ENCODE peak calls at places on chromosomes 12 and 14, in five cellular contexts. I, M, R, Y and N are unnamed samples. For H3K9me3 and H3K27me3, the result is how much of the 10 kb centered on the place peaks cover.

GRCh38 chr12:13851828-13852227 is 129.6 kb downstream of the GRIN2B start:
- DNase-seq in Y (no peak), I (no peak), R (no peak), M (no peak), N (no peak)

GRCh38 chr14:98956181-98956580 is 315.8 kb downstream of the BCL11B start:
- DNase-seq in I (no peak), Y (no peak), M (no peak), R (no peak), N (no peak)

GRCh38 chr14:21072781-21073339 is 2.8 kb downstream of the ARHGEF40 start:
- DNase-seq in Y (no peak), R (no peak), I (no peak), M (no peak), N (no peak)

GRCh38 chr14:90444077-90444696 is 47.4 kb downstream of the CALM1 start:
- DNase-seq in R (no peak), I (no peak), Y (peak), M (no peak), N (no peak)

GRCh38 chr12:67892289-67892688 is 97.0 kb upstream of the IFNG-AS1 start:
- DNase-seq in M (no peak), Y (no peak), I (no peak), R (no peak), N (no peak)

GRCh38 chr12:67472551-67472950 is 176.0 kb upstream of the DYRK2 start:
- DNase-seq in R (peak), Y (no peak), I (no peak), M (peak), N (no peak)

GRCh38 chr12:101727098-101727497 is 12.2 kb downstream of the SYCP3 start:
- DNase-seq in Y (no peak), R (no peak), I (no peak), M (no peak), N (no peak)

GRCh38 chr12:118059645-118060275 is 1.2 kb downstream of the WSB2 start:
- DNase-seq in M (no peak), I (no peak), Y (no peak), R (no peak), N (no peak)

GRCh38 chr12:95205685-95206084 is 11.6 kb downstream of the FGD6 start:
- DNase-seq in I (peak), Y (peak), M (no peak), R (no peak), N (no peak)

GRCh38 chr12:10551375-10551774 is 45.7 kb downstream of the EIF2S3B start:
- DNase-seq in I (no peak), R (no peak), Y (no peak), M (no peak), N (no peak)

GRCh38 chr12:76310110-76310509 is 38.1 kb downstream of the BBS10 start:
- DNase-seq in Y (peak), R (no peak), I (no peak), M (no peak), N (no peak)

GRCh38 chr14:85319998-85320397 is 209.9 kb upstream of the FLRT2 start:
- DNase-seq in Y (no peak), R (no peak), M (no peak), I (no peak), N (no peak)

GRCh38 chr14:64680013-64680674 is 24.1 kb upstream of the PLEKHG3 start:
- DNase-seq in M (no peak), R (peak), I (no peak), Y (peak), N (no peak)

GRCh38 chr14:55589171-55589570 is 9.2 kb downstream of the KTN1 start:
- DNase-seq in M (no peak), R (no peak), Y (no peak), I (no peak), N (no peak)

GRCh38 chr12:52041695-52042123 is 9.5 kb upstream of the NR4A1 start:
- DNase-seq in R (no peak), M (peak), Y (no peak), I (no peak), N (peak)

GRCh38 chr12:54372113-54372806 is 8.0 kb upstream of the GPR84 start:
- DNase-seq in Y (no peak), M (no peak), I (no peak), R (no peak), N (no peak)

GRCh38 chr12:124852329-124852831 is 11.3 kb downstream of the SCARB1 start:
- DNase-seq in I (peak), R (peak), M (peak), Y (no peak), N (no peak)

DNA sequence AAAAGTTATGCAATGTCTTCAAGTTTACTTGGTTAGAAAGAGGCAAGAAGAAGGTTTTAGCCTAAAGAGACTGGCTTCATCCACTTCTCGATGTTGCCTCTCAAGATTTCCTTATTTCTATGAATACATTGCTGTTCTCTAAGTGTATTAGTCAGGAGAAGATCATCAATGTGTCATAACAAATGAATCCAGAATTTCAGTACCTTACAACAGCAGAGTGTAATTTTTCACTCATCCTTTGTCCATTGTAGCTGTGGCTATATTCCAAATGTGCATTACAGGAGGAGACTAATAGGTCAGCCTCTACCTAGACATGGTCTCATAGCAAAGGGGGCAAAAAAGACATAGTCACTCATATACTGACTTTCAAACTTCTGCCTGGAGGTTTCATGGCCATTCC is 579.1 kb downstream of the PRKD1 start:
- DNase-seq in M (no peak), Y (no peak), I (no peak), R (no peak), N (no peak)
- H3K9me3 ChIP-seq in M (under half), Y (under half), I (under half), R (under half), N (under half)

GRCh38 chr14:36672095-36672494 is 10.4 kb downstream of the PAX9 start:
- DNase-seq in R (no peak), M (no peak), I (no peak), Y (no peak), N (no peak)
- H3K27me3 ChIP-seq in R (under half), M (half or more), I (half or more), Y (under half), N (under half)

GRCh38 chr14:100747736-100748135 is 21.0 kb downstream of the DLK1 start:
- DNase-seq in I (no peak), M (no peak), Y (no peak), R (no peak), N (no peak)
- H3K27ac ChIP-seq in I (no peak), M (no peak), Y (no peak), R (no peak), N (no peak)

DNA sequence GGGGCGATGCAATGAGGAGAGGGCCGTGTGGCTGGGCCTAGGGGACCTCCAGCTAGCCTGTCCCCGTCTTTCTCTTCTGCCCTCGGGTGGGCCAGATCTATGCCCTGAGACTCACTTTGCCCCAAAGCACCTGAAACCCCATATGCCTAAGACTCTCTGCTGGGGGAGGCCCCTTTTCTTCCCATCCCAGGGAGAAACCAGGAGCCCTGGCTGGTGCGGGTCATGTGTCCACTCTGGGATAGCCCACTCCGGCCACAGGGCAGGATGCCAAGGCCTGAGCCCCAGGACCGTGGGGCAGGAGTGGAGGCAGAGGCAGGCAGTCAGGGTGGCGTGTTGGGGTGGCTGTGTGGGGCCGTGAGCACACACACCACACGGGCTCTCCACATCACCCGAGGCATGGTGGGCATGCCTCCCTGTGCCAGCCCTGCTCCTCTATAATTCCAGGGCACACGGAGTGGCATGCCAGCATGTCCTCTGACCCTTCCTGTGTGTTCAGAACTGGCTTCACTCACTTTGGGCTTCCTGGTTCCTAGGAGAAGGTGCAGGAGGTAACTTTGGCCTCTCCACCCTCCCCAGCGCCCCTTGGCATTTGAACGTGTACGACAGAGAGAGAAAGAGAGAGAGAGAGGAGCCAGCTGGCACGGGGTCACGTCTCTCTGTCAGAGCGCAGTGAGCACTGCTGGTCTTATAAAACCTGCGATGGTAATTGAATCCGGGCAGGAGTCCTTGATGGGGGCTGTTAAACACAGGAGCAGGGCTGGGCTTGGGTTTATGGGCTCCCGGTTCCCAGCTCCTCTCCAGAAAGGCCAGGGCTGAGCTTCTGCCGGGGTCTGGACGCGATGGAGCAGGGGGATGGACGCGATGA is 144.2 kb downstream of the KIF26A start:
- DNase-seq in I (no peak), M (peak), Y (no peak), R (peak), N (no peak)
- H3K9me3 ChIP-seq in I (under half), M (under half), Y (under half), R (under half), N (under half)